ENCODE peak calls at places on chromosomes 3 and 15, in five cellular contexts. I, F, M, K and N are unnamed samples.

GRCh38 chr3:116394365-116394764 is 50.9 kb downstream of the LSAMP start:
- DNase-seq in I (no peak), F (no peak), M (no peak), K (no peak), N (no peak)

GRCh38 chr3:113019182-113020137 is 28.7 kb downstream of the GTPBP8 start:
- DNase-seq in I (peak), F (peak), M (peak), K (peak), N (peak)

GRCh38 chr15:66761723-66762595 is 59.9 kb downstream of the SMAD6 start:
- DNase-seq in I (no peak), F (no peak), M (no peak), K (no peak), N (no peak)

GRCh38 chr3:189001559-189001958 is 170.2 kb upstream of the TPRG1 start:
- DNase-seq in I (no peak), F (no peak), M (no peak), K (no peak), N (no peak)

GRCh38 chr3:100047455-100048141 is 66.7 kb downstream of the FILIP1L start:
- DNase-seq in I (no peak), F (no peak), M (no peak), K (no peak), N (peak)

GRCh38 chr15:75058127-75058905 is 34.9 kb downstream of the PPCDC start:
- DNase-seq in I (no peak), F (no peak), M (no peak), K (no peak), N (no peak)

GRCh38 chr15:88610756-88611231 is 10.3 kb upstream of the AEN start:
- DNase-seq in I (no peak), F (no peak), M (no peak), K (no peak), N (no peak)

GRCh38 chr3:183328823-183329222 is 75.8 kb downstream of the B3GNT5 start:
- DNase-seq in I (no peak), F (no peak), M (no peak), K (no peak), N (no peak)

GRCh38 chr15:37765809-37766208 is 168.6 kb upstream of the TMCO5A start:
- DNase-seq in I (no peak), F (no peak), M (no peak), K (no peak), N (peak)

GRCh38 chr3:150133293-150133692 is 162.6 kb upstream of the PFN2 start:
- DNase-seq in I (no peak), F (no peak), M (no peak), K (no peak), N (no peak)

GRCh38 chr15:96121066-96121465 is 209.4 kb upstream of the NR2F2 start:
- DNase-seq in I (no peak), F (no peak), M (no peak), K (no peak), N (no peak)

GRCh38 chr3:155029941-155030340 is 50.2 kb upstream of the MME start:
- DNase-seq in I (no peak), F (no peak), M (no peak), K (no peak), N (no peak)